ENCODE peak calls at places on chromosomes 13 and 19, in ten cellular contexts. J, G, B, U, L, V, D, N, Y and E are unnamed samples. For H3K9me3, the result is how much of the 10 kb centered on the place peaks cover.

GRCh38 chr13:73754241-73754640 is 380.0 kb downstream of the KLF12 start:
- DNase-seq in Y (no peak), G (no peak), V (no peak), N (no peak), U (no peak), J (no peak), B (no peak), L (no peak), D (no peak), E (no peak)

GRCh38 chr13:30870049-30870884 is 35.8 kb upstream of the MEDAG start:
- DNase-seq in L (peak), U (peak), G (peak), N (peak), J (peak), D (peak), B (no peak), Y (no peak), V (peak), E (peak)

GRCh38 chr19:10271543-10272086 is 695 bp downstream of the ICAM1 start:
- DNase-seq in G (peak), Y (no peak), L (peak), U (no peak), D (peak), V (no peak), J (no peak), N (no peak), B (no peak), E (no peak)

GRCh38 chr19:39496063-39496462 is 2.7 kb upstream of the DLL3 start:
- DNase-seq in J (no peak), U (no peak), Y (no peak), N (no peak), L (no peak), V (no peak), B (no peak), G (no peak), D (no peak), E (no peak)

GRCh38 chr13:30143671-30144400 is 163.5 kb downstream of the KATNAL1 start:
- DNase-seq in G (no peak), D (peak), J (no peak), Y (no peak), B (no peak), U (no peak), L (peak), N (no peak), V (peak), E (no peak)

GRCh38 chr13:79318664-79319063 is 87.4 kb downstream of the RBM26 start:
- DNase-seq in J (no peak), V (no peak), L (no peak), D (no peak), N (no peak), G (no peak), U (no peak), Y (no peak), B (no peak), E (no peak)

GRCh38 chr19:1258707-1259205 is 10.4 kb downstream of the MIDN start:
- DNase-seq in B (no peak), G (peak), J (no peak), U (no peak), N (no peak), L (peak), V (no peak), Y (no peak), D (no peak), E (no peak)

GRCh38 chr19:15696654-15697194 is 23.8 kb downstream of the CYP4F12 start:
- DNase-seq in D (no peak), U (no peak), L (peak), Y (no peak), N (no peak), B (no peak), J (no peak), G (no peak), V (no peak), E (no peak)

GRCh38 chr13:113579686-113580085 is 4.9 kb upstream of the TFDP1 start:
- DNase-seq in N (no peak), U (peak), L (no peak), Y (no peak), J (peak), V (no peak), B (peak), D (no peak), G (no peak), E (no peak)

GRCh38 chr13:68851026-68851425 is 1256.6 kb upstream of the ATXN8OS start:
- DNase-seq in Y (no peak), N (no peak), U (no peak), G (no peak), B (no peak), D (no peak), V (no peak), L (no peak), J (no peak), E (no peak)

GRCh38 chr13:110819203-110820014 is 95.5 kb downstream of the ANKRD10 start:
- DNase-seq in B (peak), D (peak), U (peak), V (peak), J (peak), G (peak), N (peak), L (peak), Y (peak), E (peak)

GRCh38 chr13:50826035-50826434 is 17.5 kb downstream of the DLEU7 start:
- DNase-seq in Y (no peak), B (no peak), L (no peak), J (peak), N (no peak), U (no peak), V (no peak), G (no peak), D (no peak), E (no peak)

GRCh38 chr13:43309301-43309700 is 285.9 kb downstream of the DNAJC15 start:
- DNase-seq in U (no peak), G (no peak), N (no peak), B (no peak), Y (no peak), L (no peak), D (peak), J (no peak), V (no peak), E (no peak)

GRCh38 chr13:24777171-24777570 is 13.2 kb downstream of the RNF17 start:
- DNase-seq in Y (no peak), D (no peak), B (no peak), G (no peak), L (no peak), N (no peak), J (no peak), V (peak), U (no peak), E (no peak)

GRCh38 chr19:1935484-1936208 is 5.3 kb upstream of the CSNK1G2 start:
- DNase-seq in Y (no peak), G (peak), D (peak), L (peak), V (no peak), B (peak), U (peak), J (no peak), N (no peak), E (peak)

GRCh38 chr19:37572203-37572602 is 22.4 kb downstream of the ZNF571 start:
- DNase-seq in N (no peak), G (no peak), L (no peak), D (peak), U (no peak), Y (no peak), V (no peak), J (no peak), B (no peak), E (no peak)
- H3K9me3 ChIP-seq in N (under half), G (under half), L (under half), D (under half), U (under half), Y (half or more), V (under half), J (under half), B (under half), E (under half)

GRCh38 chr13:20482275-20482761 is 43.3 kb downstream of the CRYL1 start:
- DNase-seq in J (no peak), U (no peak), V (no peak), N (no peak), Y (no peak), B (no peak), D (no peak), G (peak), L (no peak), E (no peak)
- H3K4me3 ChIP-seq in J (peak), U (no peak), V (no peak), N (no peak), Y (no peak), B (no peak), D (no peak), G (no peak), L (no peak), E (no peak)

GRCh38 chr19:27529158-27529557 is 1683.8 kb downstream of the UQCRFS1 start:
- DNase-seq in B (no peak), D (no peak), N (no peak), V (no peak), Y (no peak), J (no peak), L (no peak), U (no peak), G (no peak), E (no peak)
- H3K9me3 ChIP-seq in B (half or more), D (under half), N (half or more), V (half or more), Y (under half), J (half or more), L (half or more), U (half or more), G (under half), E (under half)

DNA sequence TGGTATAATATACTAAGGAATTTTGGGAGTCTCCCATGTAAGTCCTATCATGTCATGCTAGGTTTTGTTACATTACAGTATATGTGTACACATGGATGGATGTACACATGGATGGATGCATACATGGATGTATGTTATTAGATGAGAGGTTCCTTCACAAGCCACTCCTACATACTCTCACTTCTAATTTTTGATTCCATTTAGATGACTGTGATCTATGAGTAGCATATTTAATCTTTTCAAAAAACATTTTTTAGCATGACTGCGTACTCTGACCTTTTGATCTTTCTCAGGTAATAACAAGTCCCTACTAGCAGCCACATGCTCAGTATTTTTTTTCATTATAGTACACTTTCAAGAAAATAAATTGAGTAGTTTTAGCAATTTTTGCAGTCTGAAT is 441.8 kb downstream of the SLITRK1 start:
- DNase-seq in G (no peak), J (no peak), N (no peak), V (no peak), Y (no peak), D (no peak), L (no peak), B (no peak), U (no peak), E (no peak)
- H3K4me3 ChIP-seq in G (no peak), J (no peak), N (no peak), V (no peak), Y (no peak), D (no peak), L (no peak), B (no peak), U (no peak), E (no peak)

GRCh38 chr19:57477191-57478008 is at the start of gene ZNF772:
- DNase-seq in B (peak), N (peak), G (peak), L (peak), J (peak), Y (peak), D (peak), U (peak), V (peak), E (peak)

GRCh38 chr19:57473646-57474045 is 3.7 kb downstream of the ZNF772 start:
- DNase-seq in U (no peak), J (no peak), L (no peak), V (no peak), D (no peak), Y (no peak), G (no peak), B (no peak), N (no peak), E (no peak)
- H3K9me3 ChIP-seq in U (half or more), J (half or more), L (under half), V (half or more), D (half or more), Y (half or more), G (under half), B (half or more), N (half or more), E (under half)